ENCODE peak calls at places on chromosomes 12 and 14, in eight cellular contexts. One of them, this sample, is unnamed.

GRCh38 chr14:92928258-92928629 is 5.3 kb downstream of the CHGA start:
- DNase-seq in spleen: no peak
- DNase-seq in stomach: no peak
- DNase-seq in breast epithelium: no peak
- DNase-seq in suprapubic skin: no peak
- DNase-seq in sigmoid colon: no peak
- DNase-seq in GM12878: no peak
- DNase-seq in Panc1: no peak
- DNase-seq in this sample: no peak

GRCh38 chr12:127785535-127785934 is 481.4 kb upstream of the TMEM132C start:
- DNase-seq in spleen: no peak
- DNase-seq in stomach: no peak
- DNase-seq in breast epithelium: no peak
- DNase-seq in suprapubic skin: no peak
- DNase-seq in sigmoid colon: no peak
- DNase-seq in GM12878: no peak
- DNase-seq in Panc1: no peak
- DNase-seq in this sample: no peak

GRCh38 chr12:92496790-92497189 is 206.0 kb upstream of the PLEKHG7 start:
- DNase-seq in spleen: no peak
- DNase-seq in stomach: no peak
- DNase-seq in breast epithelium: no peak
- DNase-seq in suprapubic skin: no peak
- DNase-seq in sigmoid colon: no peak
- DNase-seq in GM12878: peak
- DNase-seq in Panc1: no peak
- DNase-seq in this sample: no peak

GRCh38 chr12:63870838-63871237 is 26.3 kb downstream of the SRGAP1 start:
- DNase-seq in spleen: no peak
- DNase-seq in stomach: no peak
- DNase-seq in breast epithelium: no peak
- DNase-seq in suprapubic skin: no peak
- DNase-seq in sigmoid colon: no peak
- DNase-seq in GM12878: no peak
- DNase-seq in Panc1: no peak
- DNase-seq in this sample: no peak

GRCh38 chr12:122951406-122951805 is 14.9 kb downstream of the ABCB9 start:
- DNase-seq in spleen: no peak
- DNase-seq in stomach: peak
- DNase-seq in breast epithelium: no peak
- DNase-seq in suprapubic skin: no peak
- DNase-seq in sigmoid colon: no peak
- DNase-seq in GM12878: no peak
- DNase-seq in Panc1: no peak
- DNase-seq in this sample: no peak

GRCh38 chr12:5197127-5197526 is 153.4 kb downstream of the KCNA5 start:
- DNase-seq in spleen: no peak
- DNase-seq in stomach: no peak
- DNase-seq in breast epithelium: no peak
- DNase-seq in suprapubic skin: no peak
- DNase-seq in sigmoid colon: no peak
- DNase-seq in GM12878: no peak
- DNase-seq in Panc1: no peak
- DNase-seq in this sample: no peak

GRCh38 chr12:108854055-108854452 is 3.3 kb downstream of the SSH1 start:
- DNase-seq in spleen: peak
- DNase-seq in stomach: no peak
- DNase-seq in breast epithelium: no peak
- DNase-seq in suprapubic skin: no peak
- DNase-seq in sigmoid colon: peak
- DNase-seq in GM12878: peak
- DNase-seq in Panc1: no peak
- DNase-seq in this sample: peak

GRCh38 chr12:49364989-49365388 is 2.3 kb upstream of the SPATS2 start:
- DNase-seq in spleen: no peak
- DNase-seq in stomach: no peak
- DNase-seq in breast epithelium: no peak
- DNase-seq in suprapubic skin: no peak
- DNase-seq in sigmoid colon: no peak
- DNase-seq in GM12878: no peak
- DNase-seq in Panc1: no peak
- DNase-seq in this sample: no peak

GRCh38 chr12:65821336-65821735 is 2.9 kb upstream of the HMGA2 start:
- DNase-seq in spleen: no peak
- DNase-seq in stomach: no peak
- DNase-seq in breast epithelium: no peak
- DNase-seq in suprapubic skin: no peak
- DNase-seq in sigmoid colon: no peak
- DNase-seq in GM12878: no peak
- DNase-seq in Panc1: no peak
- DNase-seq in this sample: no peak

GRCh38 chr14:81392052-81392451 is 8.1 kb downstream of the STON2 start:
- DNase-seq in spleen: no peak
- DNase-seq in stomach: no peak
- DNase-seq in breast epithelium: no peak
- DNase-seq in suprapubic skin: no peak
- DNase-seq in sigmoid colon: no peak
- DNase-seq in GM12878: no peak
- DNase-seq in Panc1: no peak
- DNase-seq in this sample: no peak

GRCh38 chr12:123398177-123398916 is 14.4 kb downstream of the KMT5A start:
- DNase-seq in spleen: no peak
- DNase-seq in stomach: peak
- DNase-seq in breast epithelium: no peak
- DNase-seq in suprapubic skin: no peak
- DNase-seq in sigmoid colon: peak
- DNase-seq in GM12878: no peak
- DNase-seq in Panc1: no peak
- DNase-seq in this sample: no peak

GRCh38 chr12:28961948-28962384 is 187.1 kb upstream of the FAR2 start:
- DNase-seq in spleen: no peak
- DNase-seq in stomach: no peak
- DNase-seq in breast epithelium: no peak
- DNase-seq in suprapubic skin: no peak
- DNase-seq in sigmoid colon: no peak
- DNase-seq in GM12878: no peak
- DNase-seq in Panc1: no peak
- DNase-seq in this sample: no peak

GRCh38 chr12:101356794-101357193 is 50.8 kb downstream of the ARL1 start:
- DNase-seq in spleen: no peak
- DNase-seq in stomach: no peak
- DNase-seq in breast epithelium: no peak
- DNase-seq in suprapubic skin: no peak
- DNase-seq in sigmoid colon: no peak
- DNase-seq in GM12878: no peak
- DNase-seq in Panc1: no peak
- DNase-seq in this sample: no peak

GRCh38 chr12:6553051-6553868 is 2.6 kb downstream of the IFFO1 start:
- DNase-seq in spleen: peak
- DNase-seq in stomach: no peak
- DNase-seq in breast epithelium: no peak
- DNase-seq in suprapubic skin: no peak
- DNase-seq in sigmoid colon: peak
- DNase-seq in GM12878: no peak
- DNase-seq in Panc1: no peak
- DNase-seq in this sample: no peak

GRCh38 chr12:39372929-39373328 is 70.0 kb downstream of the KIF21A start:
- DNase-seq in spleen: no peak
- DNase-seq in stomach: no peak
- DNase-seq in breast epithelium: no peak
- DNase-seq in suprapubic skin: no peak
- DNase-seq in sigmoid colon: no peak
- DNase-seq in GM12878: peak
- DNase-seq in Panc1: no peak
- DNase-seq in this sample: no peak

GRCh38 chr14:104688755-104689619 is at the start of gene INF2:
- DNase-seq in spleen: peak
- DNase-seq in stomach: peak
- DNase-seq in breast epithelium: no peak
- DNase-seq in suprapubic skin: no peak
- DNase-seq in sigmoid colon: no peak
- DNase-seq in GM12878: no peak
- DNase-seq in Panc1: no peak
- DNase-seq in this sample: peak

GRCh38 chr14:103401223-103402214 is 16.3 kb downstream of the MARK3 start:
- DNase-seq in spleen: no peak
- DNase-seq in stomach: no peak
- DNase-seq in breast epithelium: no peak
- DNase-seq in suprapubic skin: no peak
- DNase-seq in sigmoid colon: no peak
- DNase-seq in GM12878: no peak
- DNase-seq in Panc1: no peak
- DNase-seq in this sample: no peak

GRCh38 chr14:103260629-103261124 is 73.4 kb upstream of the EIF5 start:
- DNase-seq in spleen: no peak
- DNase-seq in stomach: peak
- DNase-seq in breast epithelium: no peak
- DNase-seq in suprapubic skin: no peak
- DNase-seq in sigmoid colon: peak
- DNase-seq in GM12878: no peak
- DNase-seq in Panc1: no peak
- DNase-seq in this sample: no peak

GRCh38 chr12:42741771-42742510 is 152.4 kb upstream of the PRICKLE1 start:
- DNase-seq in spleen: no peak
- DNase-seq in stomach: no peak
- DNase-seq in breast epithelium: no peak
- DNase-seq in suprapubic skin: no peak
- DNase-seq in sigmoid colon: no peak
- DNase-seq in GM12878: no peak
- DNase-seq in Panc1: no peak
- DNase-seq in this sample: no peak

GRCh38 chr12:25041006-25041741 is 92.3 kb upstream of the BCAT1 start:
- DNase-seq in spleen: no peak
- DNase-seq in stomach: no peak
- DNase-seq in breast epithelium: no peak
- DNase-seq in suprapubic skin: no peak
- DNase-seq in sigmoid colon: no peak
- DNase-seq in GM12878: no peak
- DNase-seq in Panc1: no peak
- DNase-seq in this sample: no peak
- H3K4me3 ChIP-seq in spleen: no peak
- H3K4me3 ChIP-seq in stomach: no peak
- H3K4me3 ChIP-seq in breast epithelium: no peak
- H3K4me3 ChIP-seq in suprapubic skin: no peak
- H3K4me3 ChIP-seq in sigmoid colon: no peak
- H3K4me3 ChIP-seq in GM12878: peak
- H3K4me3 ChIP-seq in Panc1: no peak
- H3K4me3 ChIP-seq in this sample: no peak

GRCh38 chr14:65412881-65413738 is 580 bp downstream of the FUT8 start:
- DNase-seq in spleen: peak
- DNase-seq in stomach: peak
- DNase-seq in breast epithelium: peak
- DNase-seq in suprapubic skin: peak
- DNase-seq in sigmoid colon: peak
- DNase-seq in GM12878: no peak
- DNase-seq in Panc1: no peak
- DNase-seq in this sample: peak
- TF ChIP-seq POLR2AphosphoS5 in spleen: no peak
- TF ChIP-seq POLR2AphosphoS5 in stomach: no peak
- TF ChIP-seq POLR2AphosphoS5 in breast epithelium: no peak
- TF ChIP-seq POLR2AphosphoS5 in suprapubic skin: no peak
- TF ChIP-seq POLR2AphosphoS5 in sigmoid colon: no peak
- TF ChIP-seq POLR2AphosphoS5 in GM12878: no peak
- TF ChIP-seq POLR2AphosphoS5 in Panc1: no peak
- TF ChIP-seq POLR2AphosphoS5 in this sample: peak

GRCh38 chr12:55725556-55725955 is 3.3 kb downstream of the CD63 start:
- DNase-seq in spleen: no peak
- DNase-seq in stomach: no peak
- DNase-seq in breast epithelium: no peak
- DNase-seq in suprapubic skin: peak
- DNase-seq in sigmoid colon: peak
- DNase-seq in GM12878: no peak
- DNase-seq in Panc1: no peak
- DNase-seq in this sample: no peak

GRCh38 chr12:55727643-55728184 is 1.1 kb downstream of the CD63 start:
- DNase-seq in spleen: peak
- DNase-seq in stomach: peak
- DNase-seq in breast epithelium: peak
- DNase-seq in suprapubic skin: peak
- DNase-seq in sigmoid colon: peak
- DNase-seq in GM12878: no peak
- DNase-seq in Panc1: no peak
- DNase-seq in this sample: no peak

GRCh38 chr12:55728185-55728931 is 451 bp downstream of the CD63 start:
- DNase-seq in spleen: peak
- DNase-seq in stomach: peak
- DNase-seq in breast epithelium: peak
- DNase-seq in suprapubic skin: peak
- DNase-seq in sigmoid colon: peak
- DNase-seq in GM12878: no peak
- DNase-seq in Panc1: no peak
- DNase-seq in this sample: peak

GRCh38 chr12:55724940-55725309 is 3.9 kb downstream of the CD63 start:
- DNase-seq in spleen: no peak
- DNase-seq in stomach: no peak
- DNase-seq in breast epithelium: peak
- DNase-seq in suprapubic skin: peak
- DNase-seq in sigmoid colon: peak
- DNase-seq in GM12878: no peak
- DNase-seq in Panc1: no peak
- DNase-seq in this sample: no peak

DNA sequence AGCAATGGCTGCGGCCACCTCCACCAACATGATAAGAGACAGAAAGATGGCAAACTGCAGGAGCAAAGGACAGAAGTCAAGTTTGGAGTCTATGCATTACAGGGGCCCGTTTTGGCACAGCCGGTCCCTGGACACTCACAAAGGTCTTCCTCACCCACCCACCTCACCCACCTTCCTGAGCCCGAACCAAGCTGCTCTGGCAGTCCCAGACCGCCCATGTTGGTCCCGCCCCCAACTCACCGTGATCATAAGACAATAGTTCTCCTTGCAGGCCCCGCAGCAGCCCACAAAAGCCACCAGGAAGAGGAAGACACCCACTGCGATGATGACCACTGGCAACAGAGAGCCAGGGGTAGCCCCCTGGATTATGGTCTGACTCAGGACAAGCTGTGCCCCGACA is 1.9 kb downstream of the CD63 start:
- DNase-seq in spleen: no peak
- DNase-seq in stomach: no peak
- DNase-seq in breast epithelium: peak
- DNase-seq in suprapubic skin: peak
- DNase-seq in sigmoid colon: peak
- DNase-seq in GM12878: no peak
- DNase-seq in Panc1: no peak
- DNase-seq in this sample: no peak
- H3K4me3 ChIP-seq in spleen: peak
- H3K4me3 ChIP-seq in stomach: peak
- H3K4me3 ChIP-seq in breast epithelium: peak
- H3K4me3 ChIP-seq in suprapubic skin: peak
- H3K4me3 ChIP-seq in sigmoid colon: peak
- H3K4me3 ChIP-seq in GM12878: peak
- H3K4me3 ChIP-seq in Panc1: peak
- H3K4me3 ChIP-seq in this sample: peak

DNA sequence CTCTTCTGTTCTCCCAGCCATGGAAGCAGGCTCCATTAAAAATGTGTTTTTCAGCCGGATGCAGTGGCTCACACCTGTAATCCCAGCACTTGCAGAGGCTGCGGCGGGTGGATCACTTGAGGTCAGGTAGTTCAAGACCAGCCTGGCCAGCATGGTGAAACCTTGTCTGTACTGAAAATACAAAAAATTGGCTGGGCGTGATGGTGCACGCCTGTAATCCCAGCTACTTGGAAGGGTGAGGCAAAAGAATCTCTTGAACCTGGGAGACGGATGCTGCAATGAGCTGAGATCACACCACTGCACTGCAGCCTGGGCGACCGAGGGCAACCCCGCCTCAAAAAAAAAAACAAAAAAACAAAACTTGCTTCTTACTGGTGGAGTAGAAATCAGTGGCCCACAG is 39.8 kb downstream of the FNTB start:
- DNase-seq in spleen: no peak
- DNase-seq in stomach: no peak
- DNase-seq in breast epithelium: no peak
- DNase-seq in suprapubic skin: no peak
- DNase-seq in sigmoid colon: no peak
- DNase-seq in GM12878: no peak
- DNase-seq in Panc1: no peak
- DNase-seq in this sample: no peak
- TF ChIP-seq POLR2AphosphoS5 in spleen: no peak
- TF ChIP-seq POLR2AphosphoS5 in stomach: no peak
- TF ChIP-seq POLR2AphosphoS5 in breast epithelium: no peak
- TF ChIP-seq POLR2AphosphoS5 in suprapubic skin: no peak
- TF ChIP-seq POLR2AphosphoS5 in sigmoid colon: no peak
- TF ChIP-seq POLR2AphosphoS5 in GM12878: no peak
- TF ChIP-seq POLR2AphosphoS5 in Panc1: no peak
- TF ChIP-seq POLR2AphosphoS5 in this sample: no peak

This sample was measured in upper lobe of left lung.